ENCODE peak calls at places on chromosomes 2 and 18, in seven cellular contexts. X is neural progenitor cell, P is GM23338, T is OCI-LY7, Y is HCT116, Z is SK-N-SH, R is hepatocyte. F is an unnamed sample.

GRCh38 chr18:9916067-9916684 is 2.4 kb downstream of the VAPA start:
- DNase-seq in T (no peak), P (peak; percentile 47), X (peak; percentile 23), R (no peak), Z (no peak), Y (no peak), F (peak; percentile 67)

GRCh38 chr2:109018452-109018851 is 29.4 kb upstream of the EDAR start:
- DNase-seq in P (no peak), X (no peak), Z (no peak), T (no peak), Y (no peak), R (no peak), F (no peak)

GRCh38 chr18:66043009-66043408 is 292.2 kb downstream of the CDH7 start:
- DNase-seq in R (no peak), Z (no peak), P (no peak), T (no peak), Y (no peak), X (no peak), F (no peak)

GRCh38 chr2:217075225-217075802 is 215.4 kb upstream of the TNP1 start:
- DNase-seq in P (no peak), X (peak; percentile 45), Y (no peak), Z (no peak), T (no peak), R (peak; percentile 38), F (peak; percentile 64)

GRCh38 chr2:224008702-224009261 is 30.3 kb downstream of the SERPINE2 start:
- DNase-seq in P (peak; percentile 86), T (no peak), Z (peak; percentile 85), Y (no peak), R (peak; percentile 37), X (peak; percentile 66), F (peak; percentile 20)

GRCh38 chr2:2542966-2543555 is 212.0 kb upstream of the MYT1L start:
- DNase-seq in T (no peak), Y (no peak), P (peak; percentile 29), X (peak; percentile 66), Z (no peak), R (no peak), F (no peak)

GRCh38 chr2:210534879-210535278 is 21.5 kb upstream of the CPS1 start:
- DNase-seq in R (no peak), Z (no peak), P (no peak), X (no peak), Y (no peak), T (no peak), F (no peak)

GRCh38 chr18:51531496-51531895 is 334.0 kb upstream of the MEX3C start:
- DNase-seq in P (no peak), R (no peak), Y (no peak), Z (no peak), T (no peak), X (no peak), F (no peak)

GRCh38 chr2:229083606-229084349 is 187.3 kb downstream of the PID1 start:
- DNase-seq in T (no peak), X (no peak), P (no peak), R (no peak), Y (no peak), Z (no peak), F (no peak)

GRCh38 chr2:175525975-175526374 is 344.5 kb upstream of the ATP5MC3 start:
- DNase-seq in T (no peak), P (no peak), R (no peak), Y (no peak), Z (no peak), X (no peak), F (no peak)

GRCh38 chr18:48541026-48541746 is 2.4 kb downstream of the CTIF start:
- DNase-seq in Z (peak; percentile 76), Y (no peak), R (peak; percentile 88), X (peak; percentile 90), T (no peak), P (peak; percentile 78), F (peak; percentile 94)

GRCh38 chr2:233832414-233832813 is 21.9 kb downstream of the HJURP start:
- DNase-seq in P (no peak), R (no peak), X (no peak), Z (no peak), T (no peak), Y (no peak), F (peak; percentile 13)

GRCh38 chr2:29607025-29607424 is 314.4 kb downstream of the ALK start:
- DNase-seq in P (no peak), Z (no peak), T (no peak), R (no peak), X (no peak), Y (no peak), F (no peak)

DNA sequence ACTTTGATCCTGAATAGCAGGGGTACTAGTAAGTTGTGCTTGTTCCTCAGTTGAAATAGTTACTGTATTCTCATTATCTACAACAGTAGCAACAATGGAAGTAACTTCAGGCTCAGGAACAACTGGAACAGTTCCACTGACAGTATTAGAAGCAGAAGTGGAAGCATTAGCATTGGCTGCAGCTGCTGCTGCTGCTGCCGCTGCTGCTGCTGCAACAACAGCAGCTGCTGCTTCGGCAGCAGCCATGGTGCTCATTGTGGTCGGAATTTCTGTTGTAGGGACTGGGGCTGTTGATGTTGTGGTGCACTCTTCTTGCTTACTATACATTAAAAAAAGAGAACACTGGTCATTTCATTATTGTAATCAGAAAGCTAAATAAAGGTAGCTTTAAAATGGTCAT is 40.8 kb downstream of the PRPF40A start:
- DNase-seq in P (no peak), T (no peak), Z (no peak), Y (no peak), X (no peak), R (no peak), F (no peak)
- H3K36me3 ChIP-seq in P (peaks cover 88% of the 10 kb centered on the region), T (peaks cover 99% of the 10 kb centered on the region), Z (peaks cover 88% of the 10 kb centered on the region), Y (peaks cover 45% of the 10 kb centered on the region), X (peaks cover 82% of the 10 kb centered on the region), R (no peaks in the 10 kb centered on the region), F (peaks cover 81% of the 10 kb centered on the region)

DNA sequence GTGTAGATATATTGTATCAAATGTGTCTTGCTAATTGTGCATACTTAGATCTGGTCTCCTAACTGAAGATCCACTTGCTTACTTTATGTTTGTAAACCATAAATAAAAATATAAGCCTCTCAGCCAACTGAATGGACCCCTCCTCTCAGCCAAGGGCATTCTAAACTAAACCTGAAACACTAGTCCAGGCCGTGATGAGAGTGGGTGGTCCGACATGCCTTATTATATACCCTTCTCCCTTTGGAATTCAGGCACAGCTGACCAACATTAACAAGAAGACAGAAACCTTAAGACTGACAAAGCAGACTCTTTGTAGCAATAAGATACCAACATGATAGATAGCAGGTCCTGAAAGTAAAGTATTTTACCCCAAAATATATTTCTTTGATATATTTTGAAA is 64.3 kb upstream of the PLA2R1 start:
- DNase-seq in Y (no peak), T (no peak), Z (no peak), X (no peak), P (no peak), R (no peak), F (no peak)
- TF ChIP-seq EZH2phosphoT487 in Y (no peak), T (no peak), Z (no peak), X (no peak), P (no peak), R (no peak), F (no peak)

GRCh38 chr2:4049463-4049862 is 346.1 kb downstream of the DCDC2C start:
- DNase-seq in Z (no peak), R (no peak), P (no peak), X (no peak), T (no peak), Y (no peak), F (no peak)
- H3K36me3 ChIP-seq in Z (no peaks in the 10 kb centered on the region), R (no peaks in the 10 kb centered on the region), P (no peaks in the 10 kb centered on the region), X (no peaks in the 10 kb centered on the region), T (no peaks in the 10 kb centered on the region), Y (no peaks in the 10 kb centered on the region), F (no peaks in the 10 kb centered on the region)

DNA sequence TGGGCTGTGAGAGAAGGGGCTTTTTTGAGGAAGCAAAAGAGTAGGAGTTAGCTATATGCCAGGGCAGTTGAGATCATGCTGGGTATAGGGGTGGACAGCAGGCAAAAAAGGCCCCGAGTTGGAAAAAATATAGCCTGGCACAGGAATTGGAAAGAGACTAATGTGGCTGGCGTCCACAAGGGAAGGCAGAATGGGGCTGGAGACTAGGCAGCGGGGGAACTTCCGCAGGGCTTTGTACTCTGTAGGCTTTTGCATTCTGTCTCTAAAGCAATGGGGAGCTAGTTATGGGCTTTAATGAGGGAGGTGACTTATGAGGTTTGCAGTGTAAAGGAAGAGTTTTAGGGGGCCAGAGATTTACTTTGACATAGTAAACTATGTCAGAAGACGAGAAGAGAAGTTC is 57.4 kb upstream of the ACVR1 start:
- DNase-seq in Y (no peak), T (no peak), R (no peak), X (peak; percentile 57), P (peak; percentile 62), Z (no peak), F (no peak)
- TF ChIP-seq EZH2phosphoT487 in Y (no peak), T (no peak), R (no peak), X (no peak), P (no peak), Z (no peak), F (no peak)